ENCODE peak calls at places on chromosomes 11 and 22, in five cellular contexts. U is ovary, S is testis, X is breast epithelium, T is gastrocnemius medialis. M is an unnamed sample.
A peak's percentile ranks its signal among the peaks of the same experiment; 100 is the strongest.

GRCh38 chr11:85595285-85595884 is 31.8 kb downstream of the DLG2 start:
- DNase-seq in U (no peak), S (no peak), X (no peak), T (no peak), M (peak; percentile 54)

GRCh38 chr11:64238999-64239398 is 1.9 kb upstream of the FKBP2 start:
- DNase-seq in U (no peak), S (no peak), X (no peak), T (no peak), M (no peak)

GRCh38 chr11:50077526-50077925 is 44.9 kb downstream of the OR4C45 start:
- DNase-seq in U (no peak), S (no peak), X (no peak), T (no peak), M (no peak)

GRCh38 chr11:6437993-6438392 is 2.8 kb downstream of the HPX start:
- DNase-seq in U (no peak), S (no peak), X (no peak), T (no peak), M (no peak)

GRCh38 chr11:67442504-67443398 is 525 bp downstream of the CORO1B start:
- DNase-seq in U (no peak), S (no peak), X (no peak), T (no peak), M (no peak)

GRCh38 chr11:106101370-106101769 is 23.9 kb downstream of the AASDHPPT start:
- DNase-seq in U (no peak), S (no peak), X (no peak), T (no peak), M (no peak)

GRCh38 chr11:62919476-62919875 is 1.7 kb downstream of the CHRM1 start:
- DNase-seq in U (no peak), S (no peak), X (no peak), T (no peak), M (no peak)

GRCh38 chr22:46537221-46537945 is at the start of gene CELSR1:
- DNase-seq in U (no peak), S (no peak), X (no peak), T (no peak), M (peak; percentile 80)

GRCh38 chr22:41940853-41941765 is 5.8 kb downstream of the CENPM start:
- DNase-seq in U (peak; percentile 78), S (peak; percentile 88), X (peak; percentile 80), T (peak; percentile 81), M (peak; percentile 90)

GRCh38 chr22:35480143-35480542 is 60.5 kb upstream of the RASD2 start:
- DNase-seq in U (peak; percentile 55), S (peak; percentile 32), X (peak; percentile 32), T (peak; percentile 48), M (no peak)

GRCh38 chr11:60193687-60194433 is 11.0 kb upstream of the MS4A6A start:
- DNase-seq in U (peak; percentile 38), S (peak; percentile 89), X (no peak), T (no peak), M (peak; percentile 66)

GRCh38 chr11:69587454-69588081 is 53.4 kb upstream of the CCND1 start:
- DNase-seq in U (no peak), S (no peak), X (no peak), T (no peak), M (no peak)

GRCh38 chr22:20554824-20555223 is 47.4 kb downstream of the MED15 start:
- DNase-seq in U (no peak), S (no peak), X (no peak), T (peak; percentile 53), M (no peak)

GRCh38 chr11:59901306-59901705 is 22.7 kb downstream of the OOSP3 start:
- DNase-seq in U (no peak), S (no peak), X (no peak), T (no peak), M (peak; percentile 12)

GRCh38 chr11:86160546-86161149 is 83.9 kb upstream of the EED start:
- DNase-seq in U (no peak), S (no peak), X (no peak), T (no peak), M (no peak)

GRCh38 chr11:72782081-72782920 is 11.5 kb downstream of the STARD10 start:
- DNase-seq in U (no peak), S (peak; percentile 54), X (no peak), T (no peak), M (peak; percentile 57)

GRCh38 chr22:23383491-23384450 is 196.3 kb downstream of the IGLL1 start:
- DNase-seq in U (peak; percentile 78), S (peak; percentile 79), X (no peak), T (no peak), M (peak; percentile 53)

GRCh38 chr11:102287963-102288744 is 29.1 kb upstream of the BIRC3 start:
- DNase-seq in U (peak; percentile 38), S (peak; percentile 58), X (no peak), T (no peak), M (peak; percentile 88)

GRCh38 chr22:19820880-19821522 is 33.7 kb downstream of the GNB1L start:
- DNase-seq in U (peak; percentile 6), S (peak; percentile 11), X (peak; percentile 15), T (no peak), M (peak; percentile 3)

GRCh38 chr11:24078056-24078455 is 418.8 kb upstream of the LUZP2 start:
- DNase-seq in U (no peak), S (no peak), X (no peak), T (no peak), M (no peak)

GRCh38 chr11:101342307-101342706 is 212.7 kb upstream of the PGR start:
- DNase-seq in U (no peak), S (no peak), X (no peak), T (no peak), M (no peak)

GRCh38 chr22:45516923-45517675 is 14.4 kb downstream of the FBLN1 start:
- DNase-seq in U (no peak), S (no peak), X (no peak), T (no peak), M (no peak)
- H3K27ac ChIP-seq in U (no peak overlapping the region), S (no peak overlapping the region), X (peak overlapping the region; percentile 94), T (no peak overlapping the region), M (peak overlapping the region; percentile 3)

DNA sequence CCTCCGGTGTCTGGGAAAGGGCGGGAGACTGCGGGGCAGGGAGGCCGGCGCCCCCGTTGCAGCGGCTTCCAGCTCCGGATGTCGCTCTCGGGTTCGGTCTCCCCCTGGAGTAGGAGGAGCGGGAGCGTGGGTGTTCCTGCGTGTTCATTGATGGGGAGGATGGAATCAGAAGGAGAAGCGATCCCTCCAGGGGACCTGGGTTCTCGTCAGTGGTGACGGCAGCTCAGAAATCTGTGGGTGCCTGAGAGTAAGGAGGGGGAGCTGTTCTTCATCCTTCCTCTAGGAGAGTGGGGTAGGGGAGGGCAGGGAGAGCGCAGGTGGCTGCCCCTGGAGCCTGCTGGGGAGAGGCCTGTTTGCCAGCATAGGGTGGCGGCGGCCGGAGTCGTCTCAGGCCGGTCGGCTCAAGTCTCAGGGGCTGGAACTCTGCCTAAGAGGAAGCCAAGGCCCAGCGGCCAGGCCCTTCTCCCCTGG is 1.1 kb downstream of the UBASH3B start:
- DNase-seq in U (no peak), S (peak; percentile 42), X (peak; percentile 24), T (peak; percentile 24), M (peak; percentile 42)
- TF ChIP-seq CTCF in U (no peak), S (no peak), X (peak; percentile 18), T (no peak), M (no peak)

DNA sequence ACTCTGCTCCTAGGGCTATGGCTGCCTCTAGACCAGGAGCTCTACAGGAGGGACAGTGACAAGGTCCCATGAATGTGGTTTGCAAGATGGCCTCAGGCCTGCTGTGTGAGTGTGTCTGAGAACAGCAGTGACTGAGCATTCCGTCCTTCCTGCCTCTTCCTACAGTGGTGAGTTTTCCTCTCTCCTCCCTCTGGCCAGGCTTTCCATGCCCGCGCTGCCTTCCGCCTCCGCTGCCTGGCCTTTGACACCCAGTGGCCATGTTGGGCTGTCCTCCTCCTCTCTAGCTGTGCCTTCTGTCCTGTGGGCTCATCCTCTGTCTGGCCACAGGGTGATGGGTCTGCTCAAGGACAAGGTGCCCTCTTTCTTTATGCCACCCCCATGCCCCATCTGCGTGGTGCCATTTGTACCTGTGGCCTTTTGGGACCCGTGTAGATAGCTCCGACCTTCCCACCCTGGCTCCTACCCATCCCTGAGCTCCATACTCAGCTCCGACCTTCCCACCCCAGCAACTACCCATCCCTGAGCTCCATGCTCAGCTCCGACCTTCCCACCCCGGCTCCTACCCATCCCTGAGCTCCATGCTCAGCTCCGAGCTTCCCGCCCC is 970.4 kb downstream of the BRD1 start:
- DNase-seq in U (no peak), S (no peak), X (no peak), T (no peak), M (no peak)
- H3K9me3 ChIP-seq in U (no peaks in the 10 kb centered on the region), S (no peaks in the 10 kb centered on the region), X (no peaks in the 10 kb centered on the region), T (no peaks in the 10 kb centered on the region), M (no peaks in the 10 kb centered on the region)

GRCh38 chr11:1300569-1301187 is 8.8 kb downstream of the TOLLIP start:
- DNase-seq in U (peak; percentile 6), S (peak; percentile 13), X (peak; percentile 15), T (no peak), M (no peak)
- H3K27ac ChIP-seq in U (no peak overlapping the region), S (peak overlapping the region; percentile 21), X (no peak overlapping the region), T (peak overlapping the region; percentile 89), M (no peak overlapping the region)

GRCh38 chr11:74094393-74094792 is 76.4 kb downstream of the C2CD3 start:
- DNase-seq in U (no peak), S (no peak), X (no peak), T (no peak), M (no peak)

GRCh38 chr11:74086242-74086884 is 77.5 kb upstream of the UCP3 start:
- DNase-seq in U (no peak), S (no peak), X (no peak), T (no peak), M (no peak)

GRCh38 chr11:74092425-74092824 is 78.4 kb downstream of the C2CD3 start:
- DNase-seq in U (no peak), S (no peak), X (no peak), T (no peak), M (no peak)

GRCh38 chr11:74091549-74091948 is 79.3 kb downstream of the C2CD3 start:
- DNase-seq in U (no peak), S (no peak), X (no peak), T (no peak), M (no peak)

GRCh38 chr11:74090701-74091100 is 80.1 kb downstream of the C2CD3 start:
- DNase-seq in U (no peak), S (no peak), X (no peak), T (peak; percentile 37), M (no peak)
- TF ChIP-seq CTCF in U (no peak), S (no peak), X (peak; percentile 17), T (peak; percentile 60), M (peak; percentile 11)

GRCh38 chr22:49885281-49885680 is 31.6 kb downstream of the ZBED4 start:
- DNase-seq in U (no peak), S (no peak), X (no peak), T (no peak), M (no peak)

GRCh38 chr22:49887716-49888115 is 30.5 kb downstream of the ALG12 start:
- DNase-seq in U (no peak), S (no peak), X (no peak), T (no peak), M (no peak)

GRCh38 chr22:49885881-49886280 is 32.2 kb downstream of the ZBED4 start:
- DNase-seq in U (no peak), S (no peak), X (no peak), T (no peak), M (no peak)

GRCh38 chr22:49886346-49887073 is 31.7 kb downstream of the ALG12 start:
- DNase-seq in U (no peak), S (no peak), X (no peak), T (no peak), M (no peak)

GRCh38 chr22:49887074-49887471 is 31.2 kb downstream of the ALG12 start:
- DNase-seq in U (no peak), S (no peak), X (no peak), T (no peak), M (no peak)
- H3K9me3 ChIP-seq in U (no peaks in the 10 kb centered on the region), S (no peaks in the 10 kb centered on the region), X (no peaks in the 10 kb centered on the region), T (no peaks in the 10 kb centered on the region), M (no peaks in the 10 kb centered on the region)

GRCh38 chr11:47254381-47254780 is 3.4 kb upstream of the NR1H3 start:
- DNase-seq in U (no peak), S (peak; percentile 31), X (no peak), T (peak; percentile 45), M (no peak)
- H3K27ac ChIP-seq in U (peak overlapping the region; percentile 83), S (peak overlapping the region; percentile 43), X (peak overlapping the region; percentile 92), T (peak overlapping the region; percentile 75), M (peak overlapping the region; percentile 93)

M was measured in hepatocyte.